ENCODE peak calls at places on chromosomes 5 and 9, in six cellular contexts. One of them, this sample, is unnamed.
A peak's percentile ranks its signal among the peaks of the same experiment; 100 is the strongest.

GRCh38 chr9:93326056-93326455 is 125.4 kb upstream of the FAM120A start:
- DNase-seq in lower lobe of right lung: no peak
- DNase-seq in fibroblast of pulmonary artery: no peak
- DNase-seq in fibroblast of lung: no peak
- DNase-seq in coronary artery: no peak
- DNase-seq in lung: no peak
- DNase-seq in this sample: peak; percentile 33

GRCh38 chr5:3601929-3602712 is 6.5 kb downstream of the IRX1 start:
- DNase-seq in fibroblast of pulmonary artery: no peak
- DNase-seq in coronary artery: no peak
- DNase-seq in lower lobe of right lung: no peak
- DNase-seq in fibroblast of lung: no peak
- DNase-seq in lung: no peak
- DNase-seq in this sample: no peak

GRCh38 chr5:158905281-158905680 is 194.4 kb downstream of the EBF1 start:
- DNase-seq in fibroblast of lung: no peak
- DNase-seq in lower lobe of right lung: no peak
- DNase-seq in fibroblast of pulmonary artery: no peak
- DNase-seq in lung: no peak
- DNase-seq in coronary artery: no peak
- DNase-seq in this sample: no peak

GRCh38 chr9:26219961-26220360 is 541.7 kb upstream of the TUSC1 start:
- DNase-seq in lung: no peak
- DNase-seq in fibroblast of pulmonary artery: peak; percentile 5
- DNase-seq in coronary artery: no peak
- DNase-seq in fibroblast of lung: no peak
- DNase-seq in lower lobe of right lung: no peak
- DNase-seq in this sample: no peak

GRCh38 chr9:34501372-34501771 is 21.4 kb downstream of the ENHO start:
- DNase-seq in fibroblast of pulmonary artery: no peak
- DNase-seq in fibroblast of lung: no peak
- DNase-seq in lower lobe of right lung: no peak
- DNase-seq in lung: no peak
- DNase-seq in coronary artery: no peak
- DNase-seq in this sample: no peak

GRCh38 chr9:4143951-4144717 is 155.7 kb downstream of the GLIS3 start:
- DNase-seq in lung: no peak
- DNase-seq in fibroblast of pulmonary artery: no peak
- DNase-seq in coronary artery: no peak
- DNase-seq in lower lobe of right lung: no peak
- DNase-seq in fibroblast of lung: peak; percentile 82
- DNase-seq in this sample: peak; percentile 87

GRCh38 chr9:13555516-13555915 is 276.0 kb upstream of the MPDZ start:
- DNase-seq in fibroblast of pulmonary artery: peak; percentile 7
- DNase-seq in fibroblast of lung: no peak
- DNase-seq in lung: no peak
- DNase-seq in lower lobe of right lung: no peak
- DNase-seq in coronary artery: no peak
- DNase-seq in this sample: no peak

GRCh38 chr9:133976888-133977287 is 15.2 kb downstream of the VAV2 start:
- DNase-seq in lower lobe of right lung: peak; percentile 39
- DNase-seq in fibroblast of pulmonary artery: no peak
- DNase-seq in coronary artery: no peak
- DNase-seq in fibroblast of lung: no peak
- DNase-seq in lung: no peak
- DNase-seq in this sample: no peak

GRCh38 chr5:3740546-3741371 is 145.1 kb downstream of the IRX1 start:
- DNase-seq in fibroblast of lung: no peak
- DNase-seq in lung: no peak
- DNase-seq in fibroblast of pulmonary artery: no peak
- DNase-seq in coronary artery: no peak
- DNase-seq in lower lobe of right lung: no peak
- DNase-seq in this sample: peak; percentile 95

GRCh38 chr5:37668524-37669047 is 171.3 kb downstream of the GDNF start:
- DNase-seq in lower lobe of right lung: peak; percentile 52
- DNase-seq in fibroblast of pulmonary artery: peak; percentile 96
- DNase-seq in lung: peak; percentile 76
- DNase-seq in fibroblast of lung: peak; percentile 94
- DNase-seq in coronary artery: no peak
- DNase-seq in this sample: peak; percentile 98

GRCh38 chr9:123309611-123310010 is 41.2 kb upstream of the STRBP start:
- DNase-seq in fibroblast of lung: no peak
- DNase-seq in fibroblast of pulmonary artery: no peak
- DNase-seq in lower lobe of right lung: no peak
- DNase-seq in lung: no peak
- DNase-seq in coronary artery: no peak
- DNase-seq in this sample: peak; percentile 10

GRCh38 chr9:70403618-70404025 is 10.8 kb downstream of the KLF9 start:
- DNase-seq in fibroblast of pulmonary artery: no peak
- DNase-seq in coronary artery: no peak
- DNase-seq in lower lobe of right lung: no peak
- DNase-seq in fibroblast of lung: no peak
- DNase-seq in lung: no peak
- DNase-seq in this sample: no peak

GRCh38 chr9:138066049-138066448 is 188.5 kb downstream of the CACNA1B start:
- DNase-seq in coronary artery: peak; percentile 43
- DNase-seq in lung: no peak
- DNase-seq in fibroblast of pulmonary artery: no peak
- DNase-seq in fibroblast of lung: no peak
- DNase-seq in lower lobe of right lung: no peak
- DNase-seq in this sample: no peak

GRCh38 chr5:91636351-91636750 is 253.2 kb upstream of the ARRDC3 start:
- DNase-seq in coronary artery: no peak
- DNase-seq in lower lobe of right lung: no peak
- DNase-seq in fibroblast of pulmonary artery: no peak
- DNase-seq in lung: no peak
- DNase-seq in fibroblast of lung: no peak
- DNase-seq in this sample: no peak

GRCh38 chr5:59810041-59810440 is 83.5 kb downstream of the PDE4D start:
- DNase-seq in lower lobe of right lung: peak; percentile 78
- DNase-seq in coronary artery: no peak
- DNase-seq in lung: peak; percentile 67
- DNase-seq in fibroblast of lung: peak; percentile 83
- DNase-seq in fibroblast of pulmonary artery: peak; percentile 85
- DNase-seq in this sample: peak; percentile 46

GRCh38 chr5:150632305-150633160 is 7.9 kb upstream of the SYNPO start:
- DNase-seq in fibroblast of lung: peak; percentile 79
- DNase-seq in lower lobe of right lung: no peak
- DNase-seq in coronary artery: no peak
- DNase-seq in fibroblast of pulmonary artery: peak; percentile 72
- DNase-seq in lung: no peak
- DNase-seq in this sample: no peak

GRCh38 chr9:117412841-117413240 is 2.0 kb downstream of the ASTN2 start:
- DNase-seq in lower lobe of right lung: no peak
- DNase-seq in fibroblast of lung: no peak
- DNase-seq in fibroblast of pulmonary artery: no peak
- DNase-seq in coronary artery: no peak
- DNase-seq in lung: no peak
- DNase-seq in this sample: no peak

GRCh38 chr9:117411547-117411946 is 3.3 kb downstream of the ASTN2 start:
- DNase-seq in lower lobe of right lung: no peak
- DNase-seq in coronary artery: no peak
- DNase-seq in fibroblast of lung: no peak
- DNase-seq in fibroblast of pulmonary artery: peak; percentile 18
- DNase-seq in lung: no peak
- DNase-seq in this sample: peak; percentile 34

GRCh38 chr9:117413346-117414219 is 1.3 kb downstream of the ASTN2 start:
- DNase-seq in fibroblast of pulmonary artery: no peak
- DNase-seq in coronary artery: no peak
- DNase-seq in lung: no peak
- DNase-seq in fibroblast of lung: no peak
- DNase-seq in lower lobe of right lung: no peak
- DNase-seq in this sample: no peak

GRCh38 chr9:117414220-117414905 is 494 bp downstream of the ASTN2 start:
- DNase-seq in coronary artery: no peak
- DNase-seq in lung: no peak
- DNase-seq in fibroblast of lung: no peak
- DNase-seq in lower lobe of right lung: no peak
- DNase-seq in fibroblast of pulmonary artery: peak; percentile 7
- DNase-seq in this sample: no peak

GRCh38 chr9:117412006-117412715 is 2.7 kb downstream of the ASTN2 start:
- DNase-seq in lung: no peak
- DNase-seq in fibroblast of pulmonary artery: no peak
- DNase-seq in fibroblast of lung: no peak
- DNase-seq in coronary artery: no peak
- DNase-seq in lower lobe of right lung: no peak
- DNase-seq in this sample: no peak
- TF ChIP-seq CTCF in lung: no peak
- TF ChIP-seq CTCF in fibroblast of pulmonary artery: no peak
- TF ChIP-seq CTCF in fibroblast of lung: no peak
- TF ChIP-seq CTCF in coronary artery: no peak
- TF ChIP-seq CTCF in lower lobe of right lung: no peak
- TF ChIP-seq CTCF in this sample: no peak

GRCh38 chr9:98070704-98071103 is 14.2 kb downstream of the NANS start:
- DNase-seq in fibroblast of lung: no peak
- DNase-seq in fibroblast of pulmonary artery: no peak
- DNase-seq in coronary artery: no peak
- DNase-seq in lung: no peak
- DNase-seq in lower lobe of right lung: no peak
- DNase-seq in this sample: no peak

GRCh38 chr9:98075332-98075805 is 18.8 kb downstream of the NANS start:
- DNase-seq in lower lobe of right lung: no peak
- DNase-seq in coronary artery: no peak
- DNase-seq in fibroblast of lung: peak; percentile 72
- DNase-seq in fibroblast of pulmonary artery: peak; percentile 72
- DNase-seq in lung: no peak
- DNase-seq in this sample: peak; percentile 91

GRCh38 chr9:98071737-98072136 is 15.2 kb downstream of the NANS start:
- DNase-seq in lower lobe of right lung: no peak
- DNase-seq in coronary artery: no peak
- DNase-seq in lung: no peak
- DNase-seq in fibroblast of pulmonary artery: no peak
- DNase-seq in fibroblast of lung: no peak
- DNase-seq in this sample: no peak

GRCh38 chr9:98078895-98079294 is 22.4 kb downstream of the NANS start:
- DNase-seq in fibroblast of pulmonary artery: no peak
- DNase-seq in lung: no peak
- DNase-seq in coronary artery: no peak
- DNase-seq in fibroblast of lung: no peak
- DNase-seq in lower lobe of right lung: no peak
- DNase-seq in this sample: no peak

DNA sequence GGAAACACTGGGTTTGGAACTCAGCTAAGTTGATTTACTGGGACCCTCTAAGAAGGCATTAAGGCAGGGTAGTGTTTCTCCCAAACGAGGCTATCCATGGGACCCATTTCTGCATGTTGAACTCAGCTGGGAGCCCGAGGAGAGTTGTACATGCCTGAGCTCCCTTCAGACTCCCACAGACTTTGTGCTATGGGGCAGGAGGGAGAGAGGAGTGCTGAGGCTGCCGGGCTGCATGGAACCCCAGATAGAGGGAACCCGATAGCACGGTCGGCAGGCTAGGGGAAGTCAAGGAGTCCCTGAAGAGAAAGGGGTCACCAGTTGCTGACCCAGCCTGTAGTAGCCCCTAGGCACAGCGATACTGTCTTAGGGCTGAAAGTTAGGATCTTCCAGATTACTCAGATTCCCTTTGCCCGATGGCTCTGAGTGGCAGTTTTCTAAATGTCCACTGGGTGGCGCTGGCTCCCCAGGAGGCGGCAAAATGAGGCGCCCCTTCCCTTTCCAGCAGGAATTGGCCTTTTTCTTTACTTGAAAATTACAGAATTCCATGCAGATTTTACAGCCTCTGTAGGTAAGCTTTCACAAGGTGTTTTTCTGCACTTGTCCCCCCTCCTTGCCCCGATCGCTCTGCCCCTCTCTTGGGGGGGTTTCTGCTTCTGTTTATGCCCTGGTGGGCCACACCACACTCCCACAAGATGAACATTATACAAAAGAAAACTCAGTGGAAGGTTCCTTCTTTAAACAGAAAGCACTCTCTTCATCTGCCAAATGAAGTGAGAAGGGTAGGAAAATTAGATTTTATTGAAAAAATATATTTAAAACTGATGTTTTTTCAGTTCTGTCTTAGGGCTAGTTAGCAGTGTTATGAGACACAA is 17.8 kb downstream of the NANS start:
- DNase-seq in coronary artery: no peak
- DNase-seq in fibroblast of lung: peak; percentile 60
- DNase-seq in lower lobe of right lung: peak; percentile 70
- DNase-seq in lung: peak; percentile 63
- DNase-seq in fibroblast of pulmonary artery: peak; percentile 71
- DNase-seq in this sample: peak; percentile 43
- TF ChIP-seq CTCF in coronary artery: peak; percentile 72
- TF ChIP-seq CTCF in fibroblast of lung: peak; percentile 87
- TF ChIP-seq CTCF in lower lobe of right lung: peak; percentile 97
- TF ChIP-seq CTCF in lung: peak; percentile 93
- TF ChIP-seq CTCF in fibroblast of pulmonary artery: peak; percentile 93
- TF ChIP-seq CTCF in this sample: peak; percentile 88

DNA sequence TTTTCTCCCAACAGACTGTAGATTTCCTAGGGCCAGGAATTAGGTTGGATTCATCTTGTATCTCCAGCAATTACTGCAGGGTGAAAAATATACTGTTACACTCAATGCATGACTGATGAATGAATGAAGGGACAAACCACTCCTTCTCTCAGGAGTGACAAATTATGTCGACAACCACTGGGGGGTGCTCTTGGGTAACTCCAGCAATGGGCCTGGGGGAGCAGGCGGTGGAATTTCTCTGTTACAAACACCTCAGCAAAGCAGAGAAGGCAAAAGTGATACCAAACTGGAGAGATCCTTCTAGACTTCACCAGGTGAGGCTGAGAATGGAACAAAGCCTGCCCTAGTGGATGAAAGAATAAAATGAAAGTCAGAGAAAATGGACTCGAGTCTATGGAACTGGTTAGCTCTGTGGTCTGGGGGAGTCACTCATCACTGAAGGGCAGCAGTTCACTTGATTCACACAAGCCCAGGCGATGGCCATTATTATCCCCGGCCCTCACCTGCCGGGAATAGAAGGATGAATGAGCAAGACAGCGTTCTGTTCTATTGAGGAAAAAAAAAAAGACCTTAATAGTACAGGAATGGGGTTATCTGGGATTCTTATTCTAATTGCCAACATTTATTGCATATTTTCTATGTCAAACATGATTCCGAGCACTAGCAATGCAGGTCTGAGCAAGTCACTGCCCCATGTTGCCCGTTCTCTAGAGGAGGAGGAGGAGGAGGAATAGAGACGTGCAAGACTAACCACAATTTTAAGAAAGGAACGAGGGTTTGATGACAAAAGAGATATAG is 341.1 kb downstream of the ASTN2 start:
- DNase-seq in fibroblast of pulmonary artery: peak; percentile 33
- DNase-seq in fibroblast of lung: no peak
- DNase-seq in lung: no peak
- DNase-seq in coronary artery: no peak
- DNase-seq in lower lobe of right lung: no peak
- DNase-seq in this sample: peak; percentile 57
- TF ChIP-seq CTCF in fibroblast of pulmonary artery: peak; percentile 62
- TF ChIP-seq CTCF in fibroblast of lung: no peak
- TF ChIP-seq CTCF in lung: no peak
- TF ChIP-seq CTCF in coronary artery: no peak
- TF ChIP-seq CTCF in lower lobe of right lung: no peak
- TF ChIP-seq CTCF in this sample: peak; percentile 75

DNA sequence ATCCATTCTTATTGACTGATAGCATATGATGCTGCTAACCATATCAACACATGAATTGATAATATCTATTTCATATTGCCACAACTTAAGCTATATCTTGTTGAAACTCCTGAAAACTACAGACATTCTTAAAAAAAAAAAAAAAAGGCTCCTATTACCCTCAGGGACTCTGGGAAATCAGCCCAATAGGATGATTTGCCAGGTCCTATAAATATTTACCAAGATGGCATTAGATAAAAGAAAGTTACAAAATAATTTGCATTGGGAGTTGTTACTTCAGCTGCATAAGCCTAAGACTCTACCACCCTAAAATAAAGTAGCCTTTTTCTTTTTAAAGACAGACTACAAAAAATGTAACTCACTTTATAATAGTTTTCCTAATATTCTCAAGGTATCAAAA is 84.4 kb downstream of the CDO1 start:
- DNase-seq in coronary artery: no peak
- DNase-seq in fibroblast of lung: no peak
- DNase-seq in lower lobe of right lung: no peak
- DNase-seq in fibroblast of pulmonary artery: no peak
- DNase-seq in lung: no peak
- DNase-seq in this sample: no peak
- TF ChIP-seq CTCF in coronary artery: no peak
- TF ChIP-seq CTCF in fibroblast of lung: no peak
- TF ChIP-seq CTCF in lower lobe of right lung: no peak
- TF ChIP-seq CTCF in fibroblast of pulmonary artery: no peak
- TF ChIP-seq CTCF in lung: no peak
- TF ChIP-seq CTCF in this sample: no peak